ENCODE peak calls at places on chromosome 2, in four cellular contexts. One of them, this sample, is unnamed.

GRCh38 chr2:76866464-76866863 is 655.7 kb downstream of the LRRTM4 start:
- DNase-seq in astrocyte of the cerebellum: no peak
- DNase-seq in GM12865: no peak
- DNase-seq in stimulated activated naive CD8-positive, alpha-beta T cell treated with anti-CD3 and anti-CD28 coated beads, Interleukin-15, Interleukin-2, amounts not matched to agents 100 U/mL and 50 U/mL, for 24 hours: no peak
- DNase-seq in this sample: no peak

GRCh38 chr2:172375247-172375646 is 52.1 kb upstream of the ITGA6 start:
- DNase-seq in astrocyte of the cerebellum: no peak
- DNase-seq in GM12865: no peak
- DNase-seq in stimulated activated naive CD8-positive, alpha-beta T cell treated with anti-CD3 and anti-CD28 coated beads, Interleukin-15, Interleukin-2, amounts not matched to agents 100 U/mL and 50 U/mL, for 24 hours: no peak
- DNase-seq in this sample: no peak

GRCh38 chr2:119641562-119642258 is 37.3 kb upstream of the TMEM177 start:
- DNase-seq in astrocyte of the cerebellum: peak
- DNase-seq in GM12865: peak
- DNase-seq in stimulated activated naive CD8-positive, alpha-beta T cell treated with anti-CD3 and anti-CD28 coated beads, Interleukin-15, Interleukin-2, amounts not matched to agents 100 U/mL and 50 U/mL, for 24 hours: peak
- DNase-seq in this sample: peak

GRCh38 chr2:133262888-133263287 is 305.4 kb downstream of the NCKAP5 start:
- DNase-seq in astrocyte of the cerebellum: no peak
- DNase-seq in GM12865: no peak
- DNase-seq in stimulated activated naive CD8-positive, alpha-beta T cell treated with anti-CD3 and anti-CD28 coated beads, Interleukin-15, Interleukin-2, amounts not matched to agents 100 U/mL and 50 U/mL, for 24 hours: no peak
- DNase-seq in this sample: no peak

GRCh38 chr2:172253190-172254052 is 150.7 kb upstream of the DLX2 start:
- DNase-seq in astrocyte of the cerebellum: peak
- DNase-seq in GM12865: peak
- DNase-seq in stimulated activated naive CD8-positive, alpha-beta T cell treated with anti-CD3 and anti-CD28 coated beads, Interleukin-15, Interleukin-2, amounts not matched to agents 100 U/mL and 50 U/mL, for 24 hours: peak
- DNase-seq in this sample: peak

GRCh38 chr2:217529271-217529670 is 473.5 kb downstream of the TNS1 start:
- DNase-seq in astrocyte of the cerebellum: no peak
- DNase-seq in GM12865: no peak
- DNase-seq in stimulated activated naive CD8-positive, alpha-beta T cell treated with anti-CD3 and anti-CD28 coated beads, Interleukin-15, Interleukin-2, amounts not matched to agents 100 U/mL and 50 U/mL, for 24 hours: no peak
- DNase-seq in this sample: no peak

GRCh38 chr2:146652311-146652710 is 1192.5 kb upstream of the ACVR2A start:
- DNase-seq in astrocyte of the cerebellum: no peak
- DNase-seq in GM12865: no peak
- DNase-seq in stimulated activated naive CD8-positive, alpha-beta T cell treated with anti-CD3 and anti-CD28 coated beads, Interleukin-15, Interleukin-2, amounts not matched to agents 100 U/mL and 50 U/mL, for 24 hours: no peak
- DNase-seq in this sample: no peak

GRCh38 chr2:70525032-70525431 is 28.6 kb downstream of the TGFA start:
- DNase-seq in astrocyte of the cerebellum: no peak
- DNase-seq in GM12865: no peak
- DNase-seq in stimulated activated naive CD8-positive, alpha-beta T cell treated with anti-CD3 and anti-CD28 coated beads, Interleukin-15, Interleukin-2, amounts not matched to agents 100 U/mL and 50 U/mL, for 24 hours: no peak
- DNase-seq in this sample: no peak

GRCh38 chr2:213649176-213649575 is 364.9 kb downstream of the SPAG16 start:
- DNase-seq in astrocyte of the cerebellum: no peak
- DNase-seq in GM12865: no peak
- DNase-seq in stimulated activated naive CD8-positive, alpha-beta T cell treated with anti-CD3 and anti-CD28 coated beads, Interleukin-15, Interleukin-2, amounts not matched to agents 100 U/mL and 50 U/mL, for 24 hours: no peak
- DNase-seq in this sample: no peak

GRCh38 chr2:136376798-136377211 is 258.9 kb upstream of the CXCR4 start:
- DNase-seq in astrocyte of the cerebellum: no peak
- DNase-seq in GM12865: no peak
- DNase-seq in stimulated activated naive CD8-positive, alpha-beta T cell treated with anti-CD3 and anti-CD28 coated beads, Interleukin-15, Interleukin-2, amounts not matched to agents 100 U/mL and 50 U/mL, for 24 hours: no peak
- DNase-seq in this sample: no peak

GRCh38 chr2:191665286-191665685 is 12.7 kb upstream of the NABP1 start:
- DNase-seq in astrocyte of the cerebellum: no peak
- DNase-seq in GM12865: no peak
- DNase-seq in stimulated activated naive CD8-positive, alpha-beta T cell treated with anti-CD3 and anti-CD28 coated beads, Interleukin-15, Interleukin-2, amounts not matched to agents 100 U/mL and 50 U/mL, for 24 hours: no peak
- DNase-seq in this sample: no peak

GRCh38 chr2:10375570-10376266 is 72.4 kb downstream of the ODC1 start:
- DNase-seq in astrocyte of the cerebellum: no peak
- DNase-seq in GM12865: peak
- DNase-seq in stimulated activated naive CD8-positive, alpha-beta T cell treated with anti-CD3 and anti-CD28 coated beads, Interleukin-15, Interleukin-2, amounts not matched to agents 100 U/mL and 50 U/mL, for 24 hours: peak
- DNase-seq in this sample: no peak

GRCh38 chr2:48566582-48566981 is 36.6 kb downstream of the STON1 start:
- DNase-seq in astrocyte of the cerebellum: peak
- DNase-seq in GM12865: no peak
- DNase-seq in stimulated activated naive CD8-positive, alpha-beta T cell treated with anti-CD3 and anti-CD28 coated beads, Interleukin-15, Interleukin-2, amounts not matched to agents 100 U/mL and 50 U/mL, for 24 hours: no peak
- DNase-seq in this sample: no peak

GRCh38 chr2:27701676-27702075 is 38.0 kb downstream of the SLC4A1AP start:
- DNase-seq in astrocyte of the cerebellum: peak
- DNase-seq in GM12865: no peak
- DNase-seq in stimulated activated naive CD8-positive, alpha-beta T cell treated with anti-CD3 and anti-CD28 coated beads, Interleukin-15, Interleukin-2, amounts not matched to agents 100 U/mL and 50 U/mL, for 24 hours: no peak
- DNase-seq in this sample: no peak

GRCh38 chr2:85761512-85761944 is 7.7 kb downstream of the ATOH8 start:
- DNase-seq in astrocyte of the cerebellum: no peak
- DNase-seq in GM12865: no peak
- DNase-seq in stimulated activated naive CD8-positive, alpha-beta T cell treated with anti-CD3 and anti-CD28 coated beads, Interleukin-15, Interleukin-2, amounts not matched to agents 100 U/mL and 50 U/mL, for 24 hours: no peak
- DNase-seq in this sample: no peak

GRCh38 chr2:207162319-207162718 is 3.4 kb downstream of the KLF7 start:
- DNase-seq in astrocyte of the cerebellum: no peak
- DNase-seq in GM12865: no peak
- DNase-seq in stimulated activated naive CD8-positive, alpha-beta T cell treated with anti-CD3 and anti-CD28 coated beads, Interleukin-15, Interleukin-2, amounts not matched to agents 100 U/mL and 50 U/mL, for 24 hours: no peak
- DNase-seq in this sample: no peak

GRCh38 chr2:145186303-145186702 is 666.4 kb upstream of the ZEB2 start:
- DNase-seq in astrocyte of the cerebellum: no peak
- DNase-seq in GM12865: peak
- DNase-seq in stimulated activated naive CD8-positive, alpha-beta T cell treated with anti-CD3 and anti-CD28 coated beads, Interleukin-15, Interleukin-2, amounts not matched to agents 100 U/mL and 50 U/mL, for 24 hours: no peak
- DNase-seq in this sample: no peak

GRCh38 chr2:86336350-86337234 is 834 bp downstream of the REEP1 start:
- DNase-seq in astrocyte of the cerebellum: no peak
- DNase-seq in GM12865: no peak
- DNase-seq in stimulated activated naive CD8-positive, alpha-beta T cell treated with anti-CD3 and anti-CD28 coated beads, Interleukin-15, Interleukin-2, amounts not matched to agents 100 U/mL and 50 U/mL, for 24 hours: peak
- DNase-seq in this sample: peak

GRCh38 chr2:241762933-241763369 is 13.7 kb upstream of the GAL3ST2 start:
- DNase-seq in astrocyte of the cerebellum: no peak
- DNase-seq in GM12865: peak
- DNase-seq in stimulated activated naive CD8-positive, alpha-beta T cell treated with anti-CD3 and anti-CD28 coated beads, Interleukin-15, Interleukin-2, amounts not matched to agents 100 U/mL and 50 U/mL, for 24 hours: peak
- DNase-seq in this sample: peak

GRCh38 chr2:54687595-54688152 is 35.8 kb upstream of the EML6 start:
- DNase-seq in astrocyte of the cerebellum: no peak
- DNase-seq in GM12865: no peak
- DNase-seq in stimulated activated naive CD8-positive, alpha-beta T cell treated with anti-CD3 and anti-CD28 coated beads, Interleukin-15, Interleukin-2, amounts not matched to agents 100 U/mL and 50 U/mL, for 24 hours: no peak
- DNase-seq in this sample: no peak

GRCh38 chr2:240806006-240806405 is 14.0 kb downstream of the KIF1A start:
- DNase-seq in astrocyte of the cerebellum: no peak
- DNase-seq in GM12865: no peak
- DNase-seq in stimulated activated naive CD8-positive, alpha-beta T cell treated with anti-CD3 and anti-CD28 coated beads, Interleukin-15, Interleukin-2, amounts not matched to agents 100 U/mL and 50 U/mL, for 24 hours: no peak
- DNase-seq in this sample: no peak

GRCh38 chr2:207530160-207531023 is 630 bp downstream of the CREB1 start:
- DNase-seq in astrocyte of the cerebellum: no peak
- DNase-seq in GM12865: peak
- DNase-seq in stimulated activated naive CD8-positive, alpha-beta T cell treated with anti-CD3 and anti-CD28 coated beads, Interleukin-15, Interleukin-2, amounts not matched to agents 100 U/mL and 50 U/mL, for 24 hours: peak
- DNase-seq in this sample: peak

GRCh38 chr2:208515099-208515498 is 108.5 kb downstream of the PTH2R start:
- DNase-seq in astrocyte of the cerebellum: no peak
- DNase-seq in GM12865: no peak
- DNase-seq in stimulated activated naive CD8-positive, alpha-beta T cell treated with anti-CD3 and anti-CD28 coated beads, Interleukin-15, Interleukin-2, amounts not matched to agents 100 U/mL and 50 U/mL, for 24 hours: no peak
- DNase-seq in this sample: no peak

GRCh38 chr2:98467082-98467536 is 22.5 kb downstream of the INPP4A start:
- DNase-seq in astrocyte of the cerebellum: no peak
- DNase-seq in GM12865: no peak
- DNase-seq in stimulated activated naive CD8-positive, alpha-beta T cell treated with anti-CD3 and anti-CD28 coated beads, Interleukin-15, Interleukin-2, amounts not matched to agents 100 U/mL and 50 U/mL, for 24 hours: peak
- DNase-seq in this sample: peak

GRCh38 chr2:64861338-64862000 is 127.7 kb upstream of the SLC1A4 start:
- DNase-seq in astrocyte of the cerebellum: no peak
- DNase-seq in GM12865: no peak
- DNase-seq in stimulated activated naive CD8-positive, alpha-beta T cell treated with anti-CD3 and anti-CD28 coated beads, Interleukin-15, Interleukin-2, amounts not matched to agents 100 U/mL and 50 U/mL, for 24 hours: no peak
- DNase-seq in this sample: no peak

GRCh38 chr2:26086779-26087178 is 52.9 kb downstream of the RAB10 start:
- DNase-seq in astrocyte of the cerebellum: peak
- DNase-seq in GM12865: no peak
- DNase-seq in stimulated activated naive CD8-positive, alpha-beta T cell treated with anti-CD3 and anti-CD28 coated beads, Interleukin-15, Interleukin-2, amounts not matched to agents 100 U/mL and 50 U/mL, for 24 hours: no peak
- DNase-seq in this sample: no peak

GRCh38 chr2:3617198-3617890 is 22.4 kb downstream of the COLEC11 start:
- DNase-seq in astrocyte of the cerebellum: no peak
- DNase-seq in GM12865: no peak
- DNase-seq in stimulated activated naive CD8-positive, alpha-beta T cell treated with anti-CD3 and anti-CD28 coated beads, Interleukin-15, Interleukin-2, amounts not matched to agents 100 U/mL and 50 U/mL, for 24 hours: no peak
- DNase-seq in this sample: no peak

GRCh38 chr2:28582595-28582994 is 86.7 kb downstream of the PLB1 start:
- DNase-seq in astrocyte of the cerebellum: no peak
- DNase-seq in GM12865: no peak
- DNase-seq in stimulated activated naive CD8-positive, alpha-beta T cell treated with anti-CD3 and anti-CD28 coated beads, Interleukin-15, Interleukin-2, amounts not matched to agents 100 U/mL and 50 U/mL, for 24 hours: no peak
- DNase-seq in this sample: peak

GRCh38 chr2:206004004-206004693 is 81.8 kb downstream of the INO80D start:
- DNase-seq in astrocyte of the cerebellum: no peak
- DNase-seq in GM12865: peak
- DNase-seq in stimulated activated naive CD8-positive, alpha-beta T cell treated with anti-CD3 and anti-CD28 coated beads, Interleukin-15, Interleukin-2, amounts not matched to agents 100 U/mL and 50 U/mL, for 24 hours: peak
- DNase-seq in this sample: no peak

GRCh38 chr2:232389327-232389726 is 10.8 kb downstream of the ALPP start:
- DNase-seq in astrocyte of the cerebellum: peak
- DNase-seq in GM12865: no peak
- DNase-seq in stimulated activated naive CD8-positive, alpha-beta T cell treated with anti-CD3 and anti-CD28 coated beads, Interleukin-15, Interleukin-2, amounts not matched to agents 100 U/mL and 50 U/mL, for 24 hours: no peak
- DNase-seq in this sample: no peak

GRCh38 chr2:20571231-20571630 is 79.7 kb downstream of the HS1BP3 start:
- DNase-seq in astrocyte of the cerebellum: no peak
- DNase-seq in GM12865: no peak
- DNase-seq in stimulated activated naive CD8-positive, alpha-beta T cell treated with anti-CD3 and anti-CD28 coated beads, Interleukin-15, Interleukin-2, amounts not matched to agents 100 U/mL and 50 U/mL, for 24 hours: no peak
- DNase-seq in this sample: no peak

GRCh38 chr2:1638281-1638860 is 105.9 kb downstream of the PXDN start:
- DNase-seq in astrocyte of the cerebellum: no peak
- DNase-seq in GM12865: no peak
- DNase-seq in stimulated activated naive CD8-positive, alpha-beta T cell treated with anti-CD3 and anti-CD28 coated beads, Interleukin-15, Interleukin-2, amounts not matched to agents 100 U/mL and 50 U/mL, for 24 hours: no peak
- DNase-seq in this sample: no peak

GRCh38 chr2:156589381-156590079 is 153.4 kb downstream of the GPD2 start:
- DNase-seq in astrocyte of the cerebellum: peak
- DNase-seq in GM12865: peak
- DNase-seq in stimulated activated naive CD8-positive, alpha-beta T cell treated with anti-CD3 and anti-CD28 coated beads, Interleukin-15, Interleukin-2, amounts not matched to agents 100 U/mL and 50 U/mL, for 24 hours: no peak
- DNase-seq in this sample: no peak

GRCh38 chr2:584863-585823 is 92.1 kb downstream of the TMEM18 start:
- DNase-seq in astrocyte of the cerebellum: no peak
- DNase-seq in GM12865: peak
- DNase-seq in stimulated activated naive CD8-positive, alpha-beta T cell treated with anti-CD3 and anti-CD28 coated beads, Interleukin-15, Interleukin-2, amounts not matched to agents 100 U/mL and 50 U/mL, for 24 hours: peak
- DNase-seq in this sample: peak

GRCh38 chr2:156380117-156380645 is 47.7 kb upstream of the NR4A2 start:
- DNase-seq in astrocyte of the cerebellum: no peak
- DNase-seq in GM12865: peak
- DNase-seq in stimulated activated naive CD8-positive, alpha-beta T cell treated with anti-CD3 and anti-CD28 coated beads, Interleukin-15, Interleukin-2, amounts not matched to agents 100 U/mL and 50 U/mL, for 24 hours: no peak
- DNase-seq in this sample: no peak

This sample was measured in activated T-cell treated with anti-CD3 and anti-CD28 coated beads, Interleukin-2, amount 50 U/mL, for 24 hours.